ENCODE peak calls at places on chromosome 9, in four cellular contexts. C, B, N and V are unnamed samples.

GRCh38 chr9:104869801-104870200 is 58.2 kb downstream of the ABCA1 start:
- DNase-seq in C (no peak), B (no peak), N (no peak), V (no peak)

GRCh38 chr9:121541256-121541655 is 41.6 kb upstream of the GGTA1 start:
- DNase-seq in C (no peak), B (no peak), N (no peak), V (no peak)

GRCh38 chr9:138014570-138014958 is 137.0 kb downstream of the CACNA1B start:
- DNase-seq in C (no peak), B (no peak), N (no peak), V (no peak)

GRCh38 chr9:99105152-99106043 is 485 bp downstream of the TGFBR1 start:
- DNase-seq in C (peak), B (peak), N (peak), V (peak)

GRCh38 chr9:88678431-88678830 is 143.5 kb downstream of the NXNL2 start:
- DNase-seq in C (no peak), B (no peak), N (no peak), V (no peak)

GRCh38 chr9:16147726-16148125 is 594.9 kb downstream of the CCDC171 start:
- DNase-seq in C (no peak), B (no peak), N (no peak), V (no peak)

GRCh38 chr9:11011696-11012095 is 398.9 kb upstream of the PTPRD start:
- DNase-seq in C (no peak), B (no peak), N (no peak), V (no peak)

GRCh38 chr9:97935291-97935690 is 2.7 kb downstream of the HEMGN start:
- DNase-seq in C (no peak), B (no peak), N (no peak), V (no peak)

GRCh38 chr9:89036383-89036782 is 45.1 kb downstream of the S1PR3 start:
- DNase-seq in C (no peak), B (no peak), N (no peak), V (no peak)

GRCh38 chr9:125604189-125604588 is 102.8 kb downstream of the MAPKAP1 start:
- DNase-seq in C (no peak), B (no peak), N (no peak), V (no peak)

GRCh38 chr9:136007906-136008692 is 46.9 kb upstream of the UBAC1 start:
- DNase-seq in C (no peak), B (no peak), N (no peak), V (no peak)

GRCh38 chr9:93911871-93912554 is 43.1 kb downstream of the BARX1 start:
- DNase-seq in C (no peak), B (no peak), N (no peak), V (no peak)

GRCh38 chr9:131274674-131275331 is 1.5 kb downstream of the FAM78A start:
- DNase-seq in C (peak), B (no peak), N (no peak), V (no peak)

GRCh38 chr9:98146101-98146991 is 27.3 kb upstream of the TRIM14 start:
- DNase-seq in C (no peak), B (no peak), N (no peak), V (no peak)

GRCh38 chr9:111994831-111995458 is 98.3 kb downstream of the UGCG start:
- DNase-seq in C (no peak), B (no peak), N (no peak), V (no peak)

GRCh38 chr9:111236337-111236736 is 93.7 kb downstream of the OR2K2 start:
- DNase-seq in C (no peak), B (no peak), N (no peak), V (no peak)

GRCh38 chr9:130732131-130732530 is 38.6 kb downstream of the EXOSC2 start:
- DNase-seq in C (no peak), B (no peak), N (no peak), V (no peak)

GRCh38 chr9:86407022-86407421 is 52.8 kb upstream of the TUT7 start:
- DNase-seq in C (no peak), B (no peak), N (no peak), V (no peak)

GRCh38 chr9:135887585-135888050 is 19.7 kb downstream of the CAMSAP1 start:
- DNase-seq in C (peak), B (no peak), N (no peak), V (no peak)

GRCh38 chr9:113355197-113355596 is 5.9 kb downstream of the BSPRY start:
- DNase-seq in C (no peak), B (no peak), N (no peak), V (no peak)
- TF ChIP-seq CTCF in C (no peak), B (no peak), N (no peak), V (peak)

DNA sequence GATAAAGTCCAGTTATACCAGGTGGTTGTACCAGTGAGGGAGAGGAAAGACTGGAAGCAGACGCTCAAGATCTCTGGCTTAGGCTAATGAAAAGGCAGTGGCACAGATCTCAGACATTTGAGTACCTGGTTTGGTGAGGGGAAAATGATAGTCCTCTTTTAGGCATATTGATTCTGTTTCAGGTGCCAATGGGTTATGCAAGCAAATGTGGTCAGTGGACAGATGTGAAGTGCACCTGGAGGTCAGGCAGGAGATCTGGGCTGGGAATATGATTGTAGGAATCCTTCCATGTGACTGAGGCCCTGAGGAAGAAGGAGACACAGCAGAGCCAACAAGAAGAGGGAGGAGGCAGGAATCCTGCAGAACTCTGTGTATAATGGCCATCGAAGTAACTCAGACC is 63.7 kb upstream of the SMARCA2 start:
- DNase-seq in C (no peak), B (no peak), N (no peak), V (no peak)
- TF ChIP-seq CTCF in C (no peak), B (no peak), N (no peak), V (no peak)

GRCh38 chr9:13688990-13689600 is 409.6 kb upstream of the MPDZ start:
- DNase-seq in C (no peak), B (no peak), N (peak), V (no peak)
- TF ChIP-seq CTCF in C (no peak), B (peak), N (peak), V (peak)

GRCh38 chr9:35522189-35522588 is 32.3 kb downstream of the RUSC2 start:
- DNase-seq in C (no peak), B (no peak), N (no peak), V (no peak)
- TF ChIP-seq CTCF in C (no peak), B (no peak), N (no peak), V (peak)

GRCh38 chr9:123368023-123368422 is 12.0 kb downstream of the CRB2 start:
- DNase-seq in C (no peak), B (no peak), N (no peak), V (no peak)

GRCh38 chr9:123365881-123366528 is 10.0 kb downstream of the CRB2 start:
- DNase-seq in C (no peak), B (no peak), N (no peak), V (no peak)

GRCh38 chr9:123364241-123364824 is 8.3 kb downstream of the CRB2 start:
- DNase-seq in C (no peak), B (no peak), N (no peak), V (no peak)

GRCh38 chr9:123362856-123363255 is 6.9 kb downstream of the CRB2 start:
- DNase-seq in C (no peak), B (no peak), N (no peak), V (no peak)

DNA sequence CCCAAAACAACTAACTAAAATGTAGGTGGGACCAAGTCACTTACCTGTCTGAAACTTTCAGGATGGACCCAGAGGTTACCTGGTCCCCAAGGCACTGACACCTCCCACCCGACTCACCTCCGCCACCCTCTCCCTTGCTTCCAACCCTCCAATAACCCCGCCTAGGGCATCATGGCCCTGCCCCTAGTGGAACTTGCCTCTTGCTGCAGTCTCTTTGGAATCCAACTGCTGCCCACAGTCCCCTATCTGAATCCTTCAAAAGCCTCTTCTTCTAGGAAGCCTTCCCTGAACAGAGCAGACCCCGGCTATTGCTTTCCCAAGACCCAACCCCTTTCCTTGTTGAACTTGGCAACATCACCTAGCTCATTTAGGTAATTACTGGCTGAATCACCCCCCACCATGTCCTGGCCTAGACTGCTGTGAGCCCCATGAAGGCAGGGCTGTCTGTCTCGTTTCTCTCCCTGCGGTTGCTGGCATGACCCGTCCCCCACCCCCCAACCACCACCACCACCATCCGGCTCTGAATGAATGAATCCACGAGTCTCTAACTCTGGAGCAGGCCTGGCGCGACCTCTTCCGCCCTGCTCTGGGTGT is 9.4 kb downstream of the CRB2 start:
- DNase-seq in C (no peak), B (no peak), N (no peak), V (no peak)
- TF ChIP-seq CTCF in C (no peak), B (peak), N (peak), V (peak)

GRCh38 chr9:38000332-38000731 is 68.7 kb downstream of the SHB start:
- DNase-seq in C (no peak), B (no peak), N (no peak), V (no peak)
- TF ChIP-seq CTCF in C (no peak), B (no peak), N (no peak), V (no peak)